ENCODE peak calls at places on chromosome 1, in five cellular contexts. One of them, this sample, is unnamed.

GRCh38 chr1:35597870-35598269 is 24.8 kb downstream of the TFAP2E start:
- DNase-seq in GM06990: no peak
- DNase-seq in ovary: no peak
- DNase-seq in GM23338: no peak
- DNase-seq in lower lobe of right lung: no peak
- DNase-seq in this sample: no peak

GRCh38 chr1:218679391-218679790 is 334.3 kb downstream of the TGFB2 start:
- DNase-seq in lower lobe of right lung: no peak
- DNase-seq in GM06990: no peak
- DNase-seq in GM23338: no peak
- DNase-seq in ovary: no peak
- DNase-seq in this sample: no peak

GRCh38 chr1:44239961-44240371 is 26.7 kb downstream of the DMAP1 start:
- DNase-seq in GM06990: no peak
- DNase-seq in GM23338: no peak
- DNase-seq in lower lobe of right lung: peak
- DNase-seq in ovary: no peak
- DNase-seq in this sample: no peak

GRCh38 chr1:1426496-1426960 is 5.5 kb upstream of the ANKRD65 start:
- DNase-seq in GM06990: no peak
- DNase-seq in ovary: no peak
- DNase-seq in lower lobe of right lung: no peak
- DNase-seq in GM23338: no peak
- DNase-seq in this sample: no peak

GRCh38 chr1:55696181-55696580 is 481.0 kb upstream of the USP24 start:
- DNase-seq in GM06990: no peak
- DNase-seq in ovary: peak
- DNase-seq in GM23338: no peak
- DNase-seq in lower lobe of right lung: no peak
- DNase-seq in this sample: no peak

GRCh38 chr1:165936542-165936941 is 109.1 kb downstream of the UCK2 start:
- DNase-seq in GM23338: no peak
- DNase-seq in ovary: no peak
- DNase-seq in GM06990: no peak
- DNase-seq in lower lobe of right lung: no peak
- DNase-seq in this sample: no peak

GRCh38 chr1:43359696-43360095 is 915 bp downstream of the CDC20 start:
- DNase-seq in GM06990: no peak
- DNase-seq in GM23338: no peak
- DNase-seq in ovary: no peak
- DNase-seq in lower lobe of right lung: no peak
- DNase-seq in this sample: no peak

GRCh38 chr1:52253421-52253820 is 111.5 kb downstream of the ZFYVE9 start:
- DNase-seq in lower lobe of right lung: no peak
- DNase-seq in GM23338: no peak
- DNase-seq in ovary: no peak
- DNase-seq in GM06990: no peak
- DNase-seq in this sample: no peak

GRCh38 chr1:8095584-8095983 is 69.5 kb upstream of the ERRFI1 start:
- DNase-seq in GM23338: no peak
- DNase-seq in lower lobe of right lung: no peak
- DNase-seq in GM06990: no peak
- DNase-seq in ovary: no peak
- DNase-seq in this sample: no peak

GRCh38 chr1:177966199-177966598 is 3.7 kb downstream of the SEC16B start:
- DNase-seq in GM23338: no peak
- DNase-seq in GM06990: no peak
- DNase-seq in lower lobe of right lung: no peak
- DNase-seq in ovary: no peak
- DNase-seq in this sample: no peak

GRCh38 chr1:177973585-177973984 is 3.7 kb upstream of the SEC16B start:
- DNase-seq in lower lobe of right lung: no peak
- DNase-seq in GM06990: no peak
- DNase-seq in GM23338: no peak
- DNase-seq in ovary: no peak
- DNase-seq in this sample: no peak

GRCh38 chr1:177969109-177969508 is 749 bp downstream of the SEC16B start:
- DNase-seq in GM06990: no peak
- DNase-seq in lower lobe of right lung: no peak
- DNase-seq in ovary: no peak
- DNase-seq in GM23338: no peak
- DNase-seq in this sample: no peak

GRCh38 chr1:177964336-177964735 is 5.5 kb downstream of the SEC16B start:
- DNase-seq in GM23338: no peak
- DNase-seq in lower lobe of right lung: no peak
- DNase-seq in GM06990: no peak
- DNase-seq in ovary: no peak
- DNase-seq in this sample: no peak

GRCh38 chr1:177969825-177970371 is at the start of gene SEC16B:
- DNase-seq in GM23338: peak
- DNase-seq in ovary: no peak
- DNase-seq in GM06990: no peak
- DNase-seq in lower lobe of right lung: no peak
- DNase-seq in this sample: no peak
- H3K4me3 ChIP-seq in GM23338: no peak
- H3K4me3 ChIP-seq in ovary: no peak
- H3K4me3 ChIP-seq in GM06990: no peak
- H3K4me3 ChIP-seq in lower lobe of right lung: no peak
- H3K4me3 ChIP-seq in this sample: no peak

GRCh38 chr1:117608213-117608612 is 2.4 kb downstream of the TENT5C start:
- DNase-seq in GM23338: no peak
- DNase-seq in GM06990: no peak
- DNase-seq in lower lobe of right lung: no peak
- DNase-seq in ovary: no peak
- DNase-seq in this sample: no peak

GRCh38 chr1:117610036-117610435 is 4.2 kb downstream of the TENT5C start:
- DNase-seq in ovary: no peak
- DNase-seq in lower lobe of right lung: no peak
- DNase-seq in GM06990: no peak
- DNase-seq in GM23338: no peak
- DNase-seq in this sample: no peak

GRCh38 chr1:117611121-117611601 is 5.3 kb downstream of the TENT5C start:
- DNase-seq in ovary: no peak
- DNase-seq in GM23338: no peak
- DNase-seq in lower lobe of right lung: no peak
- DNase-seq in GM06990: no peak
- DNase-seq in this sample: no peak

GRCh38 chr1:117608758-117609157 is 2.9 kb downstream of the TENT5C start:
- DNase-seq in GM23338: no peak
- DNase-seq in ovary: no peak
- DNase-seq in GM06990: no peak
- DNase-seq in lower lobe of right lung: no peak
- DNase-seq in this sample: no peak

GRCh38 chr1:117609471-117609911 is 3.6 kb downstream of the TENT5C start:
- DNase-seq in lower lobe of right lung: no peak
- DNase-seq in GM23338: no peak
- DNase-seq in GM06990: no peak
- DNase-seq in ovary: peak
- DNase-seq in this sample: no peak
- H3K4me3 ChIP-seq in lower lobe of right lung: peak
- H3K4me3 ChIP-seq in GM23338: no peak
- H3K4me3 ChIP-seq in GM06990: no peak
- H3K4me3 ChIP-seq in ovary: no peak
- H3K4me3 ChIP-seq in this sample: no peak

GRCh38 chr1:169814265-169814664 is 19.6 kb upstream of the METTL18 start:
- DNase-seq in lower lobe of right lung: no peak
- DNase-seq in ovary: no peak
- DNase-seq in GM23338: no peak
- DNase-seq in GM06990: no peak
- DNase-seq in this sample: no peak
- H3K4me3 ChIP-seq in lower lobe of right lung: no peak
- H3K4me3 ChIP-seq in ovary: no peak
- H3K4me3 ChIP-seq in GM23338: no peak
- H3K4me3 ChIP-seq in GM06990: no peak
- H3K4me3 ChIP-seq in this sample: no peak

GRCh38 chr1:6447016-6447817 is 18.8 kb downstream of the TNFRSF25 start:
- DNase-seq in lower lobe of right lung: no peak
- DNase-seq in GM23338: peak
- DNase-seq in ovary: no peak
- DNase-seq in GM06990: no peak
- DNase-seq in this sample: no peak
- H3K4me3 ChIP-seq in lower lobe of right lung: peak
- H3K4me3 ChIP-seq in GM23338: peak
- H3K4me3 ChIP-seq in ovary: no peak
- H3K4me3 ChIP-seq in GM06990: peak
- H3K4me3 ChIP-seq in this sample: no peak

DNA sequence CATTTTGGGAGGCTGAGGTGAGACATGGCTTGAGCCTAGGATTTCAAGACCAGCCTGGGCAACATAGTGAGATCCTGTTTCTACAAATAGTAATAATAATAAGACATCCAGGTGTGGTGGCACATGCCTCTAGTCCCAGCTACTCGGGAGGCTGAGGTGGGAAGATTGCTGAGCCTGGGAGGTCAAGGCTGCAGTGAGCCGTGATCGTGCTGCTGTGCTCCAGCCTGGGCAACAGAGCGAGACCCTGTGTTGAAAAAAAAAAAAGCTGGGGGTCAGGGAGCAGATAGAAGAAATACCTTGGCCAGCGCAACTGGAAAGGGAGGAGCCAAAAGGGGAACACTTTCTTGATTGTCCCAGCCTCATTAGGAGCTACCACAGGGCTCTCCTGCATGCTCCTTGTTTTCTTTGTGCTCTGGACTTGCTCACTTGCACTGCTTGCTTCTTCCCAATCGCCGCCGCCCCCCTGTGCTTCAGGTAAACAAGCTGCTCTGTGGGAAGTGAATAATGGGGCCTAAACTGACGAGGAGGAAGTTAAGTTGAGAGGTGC is 31.1 kb downstream of the PBX1 start:
- DNase-seq in GM23338: peak
- DNase-seq in ovary: no peak
- DNase-seq in GM06990: no peak
- DNase-seq in lower lobe of right lung: no peak
- DNase-seq in this sample: no peak
- H3K4me3 ChIP-seq in GM23338: peak
- H3K4me3 ChIP-seq in ovary: no peak
- H3K4me3 ChIP-seq in GM06990: no peak
- H3K4me3 ChIP-seq in lower lobe of right lung: no peak
- H3K4me3 ChIP-seq in this sample: no peak

GRCh38 chr1:21174230-21174629 is 2.5 kb downstream of the EIF4G3 start:
- DNase-seq in ovary: no peak
- DNase-seq in GM23338: no peak
- DNase-seq in GM06990: no peak
- DNase-seq in lower lobe of right lung: no peak
- DNase-seq in this sample: no peak
- H3K4me3 ChIP-seq in ovary: peak
- H3K4me3 ChIP-seq in GM23338: peak
- H3K4me3 ChIP-seq in GM06990: peak
- H3K4me3 ChIP-seq in lower lobe of right lung: peak
- H3K4me3 ChIP-seq in this sample: peak

GRCh38 chr1:247329097-247329617 is 2.5 kb downstream of the ZNF496 start:
- DNase-seq in GM23338: no peak
- DNase-seq in ovary: no peak
- DNase-seq in GM06990: no peak
- DNase-seq in lower lobe of right lung: no peak
- DNase-seq in this sample: no peak
- H3K4me3 ChIP-seq in GM23338: no peak
- H3K4me3 ChIP-seq in ovary: no peak
- H3K4me3 ChIP-seq in GM06990: no peak
- H3K4me3 ChIP-seq in lower lobe of right lung: no peak
- H3K4me3 ChIP-seq in this sample: no peak

DNA sequence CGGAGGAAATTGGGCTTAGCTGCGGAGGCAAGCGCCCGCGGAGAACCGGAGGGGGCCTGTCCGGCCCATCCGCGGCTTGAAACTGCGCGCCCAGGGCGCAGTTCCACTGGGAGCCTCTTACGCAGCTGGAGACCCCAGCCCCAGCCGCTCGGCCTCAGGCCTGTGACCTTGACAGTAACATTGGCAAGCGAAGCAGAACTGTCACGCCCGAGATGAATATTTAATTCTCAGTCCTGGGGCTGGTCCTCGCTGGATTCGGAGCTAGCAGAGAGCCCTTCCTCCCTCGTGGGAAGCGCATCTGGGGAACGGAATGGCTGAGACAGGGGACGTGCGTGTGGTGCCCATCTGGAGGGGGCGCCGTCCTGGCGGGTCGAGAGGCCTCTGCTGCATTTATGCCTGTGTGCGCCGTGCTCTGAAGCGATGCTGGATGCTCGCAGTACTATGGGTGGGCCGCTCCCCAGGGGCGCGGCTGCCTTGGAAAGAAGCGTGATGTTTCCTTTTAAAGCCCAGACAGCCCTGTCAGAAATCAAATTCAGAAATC is 951 bp downstream of the SLC6A17 start:
- DNase-seq in ovary: no peak
- DNase-seq in GM06990: no peak
- DNase-seq in GM23338: peak
- DNase-seq in lower lobe of right lung: no peak
- DNase-seq in this sample: no peak
- H3K4me3 ChIP-seq in ovary: no peak
- H3K4me3 ChIP-seq in GM06990: no peak
- H3K4me3 ChIP-seq in GM23338: peak
- H3K4me3 ChIP-seq in lower lobe of right lung: no peak
- H3K4me3 ChIP-seq in this sample: no peak

This sample was measured in aorta.